ENCODE peak calls at places on chromosome 18, in four cellular contexts. O, Z, E and V are unnamed samples.

GRCh38 chr18:25350561-25351201 is 1.3 kb downstream of the ZNF521 start:
- DNase-seq in Z (no peak), E (no peak), O (no peak), V (no peak)

GRCh38 chr18:7272268-7273049 is 41.6 kb downstream of the LRRC30 start:
- DNase-seq in Z (no peak), O (peak), E (peak), V (no peak)

GRCh38 chr18:31103423-31103822 is 1.2 kb upstream of the DSC2 start:
- DNase-seq in O (no peak), E (no peak), Z (no peak), V (no peak)

GRCh38 chr18:48771641-48772380 is 179.0 kb downstream of the SMAD7 start:
- DNase-seq in E (no peak), O (no peak), Z (no peak), V (no peak)

GRCh38 chr18:74498712-74499629 is 2.8 kb downstream of the CNDP2 start:
- DNase-seq in E (no peak), Z (peak), O (no peak), V (no peak)

GRCh38 chr18:59878644-59879043 is 21.2 kb upstream of the PMAIP1 start:
- DNase-seq in O (no peak), Z (no peak), E (no peak), V (no peak)

GRCh38 chr18:51857989-51858388 is 482.0 kb upstream of the DCC start:
- DNase-seq in O (peak), Z (no peak), E (no peak), V (no peak)

GRCh38 chr18:46888965-46889364 is 28.3 kb downstream of the PIAS2 start:
- DNase-seq in O (no peak), Z (no peak), E (no peak), V (no peak)

GRCh38 chr18:76232813-76233212 is 262.2 kb downstream of the ZNF516 start:
- DNase-seq in E (no peak), Z (no peak), O (no peak), V (no peak)

GRCh38 chr18:13137041-13137938 is 81.3 kb upstream of the LDLRAD4 start:
- DNase-seq in E (no peak), Z (no peak), O (no peak), V (no peak)

GRCh38 chr18:36303203-36303844 is 5.8 kb downstream of the FHOD3 start:
- DNase-seq in O (no peak), E (no peak), Z (no peak), V (no peak)

GRCh38 chr18:56115072-56116038 is 523.0 kb downstream of the TXNL1 start:
- DNase-seq in E (no peak), Z (no peak), O (no peak), V (no peak)

GRCh38 chr18:55587341-55588000 is 521 bp downstream of the TCF4 start:
- DNase-seq in E (no peak), O (no peak), Z (no peak), V (no peak)

GRCh38 chr18:79960921-79961526 is 3.4 kb upstream of the HSBP1L1 start:
- DNase-seq in E (no peak), O (no peak), Z (no peak), V (no peak)
- TF ChIP-seq CEBPB in E (no peak), O (no peak), Z (no peak), V (no peak)

DNA sequence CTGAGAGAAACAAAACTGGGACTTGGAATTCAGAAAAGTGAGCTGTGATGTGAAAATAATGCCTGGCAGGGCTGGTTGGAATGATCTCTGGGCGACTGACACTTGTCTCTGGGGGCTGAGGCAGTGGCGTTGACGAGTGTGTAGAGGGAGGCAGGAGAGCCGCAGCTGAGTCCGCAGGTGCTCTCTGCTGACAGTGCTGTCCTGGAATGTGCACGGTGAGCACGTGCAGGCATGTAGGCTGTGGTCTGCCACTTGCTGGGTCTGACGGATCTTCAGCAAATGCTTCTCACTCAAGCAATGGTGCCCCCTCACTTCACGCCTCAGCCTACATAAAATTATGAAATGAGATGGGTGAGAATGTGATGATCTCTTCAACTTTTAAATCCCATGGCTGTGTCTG is 38.5 kb upstream of the ATP9B start:
- DNase-seq in O (no peak), Z (no peak), E (no peak), V (no peak)
- TF ChIP-seq MAX in O (no peak), Z (no peak), E (no peak), V (no peak)

GRCh38 chr18:21634588-21635199 is 22.6 kb downstream of the SNRPD1 start:
- DNase-seq in O (no peak), Z (no peak), E (no peak), V (no peak)

GRCh38 chr18:21632393-21632792 is 20.3 kb downstream of the SNRPD1 start:
- DNase-seq in O (no peak), E (no peak), Z (no peak), V (no peak)

GRCh38 chr18:21629089-21629832 is 17.1 kb downstream of the SNRPD1 start:
- DNase-seq in O (no peak), E (no peak), Z (peak), V (no peak)
- TF ChIP-seq CEBPB in O (no peak), E (no peak), Z (no peak), V (no peak)

GRCh38 chr18:39692367-39693011 is 2126.9 kb upstream of the CELF4 start:
- DNase-seq in E (no peak), Z (no peak), O (no peak), V (no peak)
- TF ChIP-seq MAX in E (no peak), Z (no peak), O (no peak), V (no peak)